ENCODE peak calls at places on chromosomes 12 and 14, in six cellular contexts. One of them, this sample, is unnamed.

GRCh38 chr14:104724981-104725771 is 1.1 kb downstream of the ADSS1 start:
- DNase-seq in astrocyte of the cerebellum: no peak
- DNase-seq in heart left ventricle: peak
- DNase-seq in tibial artery: peak
- DNase-seq in mammary epithelial cell: no peak
- DNase-seq in dorsolateral prefrontal cortex: no peak
- DNase-seq in this sample: no peak

GRCh38 chr14:91417983-91418386 is 365 bp upstream of the CCDC88C start:
- DNase-seq in astrocyte of the cerebellum: no peak
- DNase-seq in heart left ventricle: no peak
- DNase-seq in tibial artery: no peak
- DNase-seq in mammary epithelial cell: no peak
- DNase-seq in dorsolateral prefrontal cortex: peak
- DNase-seq in this sample: no peak

GRCh38 chr12:14873440-14874185 is 12.0 kb downstream of the MGP start:
- DNase-seq in astrocyte of the cerebellum: no peak
- DNase-seq in heart left ventricle: no peak
- DNase-seq in tibial artery: no peak
- DNase-seq in mammary epithelial cell: no peak
- DNase-seq in dorsolateral prefrontal cortex: no peak
- DNase-seq in this sample: no peak

GRCh38 chr14:45073480-45073879 is 10.4 kb upstream of the PRPF39 start:
- DNase-seq in astrocyte of the cerebellum: no peak
- DNase-seq in heart left ventricle: no peak
- DNase-seq in tibial artery: no peak
- DNase-seq in mammary epithelial cell: no peak
- DNase-seq in dorsolateral prefrontal cortex: no peak
- DNase-seq in this sample: no peak

GRCh38 chr12:85299058-85299457 is 19.0 kb downstream of the ALX1 start:
- DNase-seq in astrocyte of the cerebellum: no peak
- DNase-seq in heart left ventricle: no peak
- DNase-seq in tibial artery: no peak
- DNase-seq in mammary epithelial cell: no peak
- DNase-seq in dorsolateral prefrontal cortex: no peak
- DNase-seq in this sample: no peak

GRCh38 chr14:31781578-31781977 is 220.4 kb downstream of the NUBPL start:
- DNase-seq in astrocyte of the cerebellum: no peak
- DNase-seq in heart left ventricle: no peak
- DNase-seq in tibial artery: no peak
- DNase-seq in mammary epithelial cell: peak
- DNase-seq in dorsolateral prefrontal cortex: no peak
- DNase-seq in this sample: no peak

GRCh38 chr14:64971890-64972785 is at the start of gene RAB15:
- DNase-seq in astrocyte of the cerebellum: no peak
- DNase-seq in heart left ventricle: peak
- DNase-seq in tibial artery: no peak
- DNase-seq in mammary epithelial cell: peak
- DNase-seq in dorsolateral prefrontal cortex: peak
- DNase-seq in this sample: no peak

GRCh38 chr12:64029013-64029857 is 184.7 kb downstream of the SRGAP1 start:
- DNase-seq in astrocyte of the cerebellum: no peak
- DNase-seq in heart left ventricle: no peak
- DNase-seq in tibial artery: no peak
- DNase-seq in mammary epithelial cell: no peak
- DNase-seq in dorsolateral prefrontal cortex: no peak
- DNase-seq in this sample: no peak

GRCh38 chr12:115914122-115914521 is 363.4 kb downstream of the MED13L start:
- DNase-seq in astrocyte of the cerebellum: no peak
- DNase-seq in heart left ventricle: no peak
- DNase-seq in tibial artery: no peak
- DNase-seq in mammary epithelial cell: no peak
- DNase-seq in dorsolateral prefrontal cortex: no peak
- DNase-seq in this sample: no peak

GRCh38 chr12:118704517-118704916 is 276.8 kb upstream of the SRRM4 start:
- DNase-seq in astrocyte of the cerebellum: no peak
- DNase-seq in heart left ventricle: no peak
- DNase-seq in tibial artery: no peak
- DNase-seq in mammary epithelial cell: no peak
- DNase-seq in dorsolateral prefrontal cortex: no peak
- DNase-seq in this sample: no peak

GRCh38 chr12:57803317-57803893 is 15.1 kb downstream of the AVIL start:
- DNase-seq in astrocyte of the cerebellum: peak
- DNase-seq in heart left ventricle: peak
- DNase-seq in tibial artery: no peak
- DNase-seq in mammary epithelial cell: peak
- DNase-seq in dorsolateral prefrontal cortex: peak
- DNase-seq in this sample: no peak

GRCh38 chr12:76999157-76999556 is 66.2 kb downstream of the E2F7 start:
- DNase-seq in astrocyte of the cerebellum: no peak
- DNase-seq in heart left ventricle: no peak
- DNase-seq in tibial artery: no peak
- DNase-seq in mammary epithelial cell: no peak
- DNase-seq in dorsolateral prefrontal cortex: no peak
- DNase-seq in this sample: no peak

GRCh38 chr12:95802482-95803264 is 12.1 kb upstream of the NTN4 start:
- DNase-seq in astrocyte of the cerebellum: peak
- DNase-seq in heart left ventricle: no peak
- DNase-seq in tibial artery: no peak
- DNase-seq in mammary epithelial cell: peak
- DNase-seq in dorsolateral prefrontal cortex: no peak
- DNase-seq in this sample: peak

GRCh38 chr12:76085159-76085868 is 829 bp upstream of the NAP1L1 start:
- DNase-seq in astrocyte of the cerebellum: no peak
- DNase-seq in heart left ventricle: no peak
- DNase-seq in tibial artery: no peak
- DNase-seq in mammary epithelial cell: peak
- DNase-seq in dorsolateral prefrontal cortex: no peak
- DNase-seq in this sample: no peak

GRCh38 chr12:108921946-108922345 is 42.1 kb downstream of the DAO start:
- DNase-seq in astrocyte of the cerebellum: no peak
- DNase-seq in heart left ventricle: no peak
- DNase-seq in tibial artery: no peak
- DNase-seq in mammary epithelial cell: no peak
- DNase-seq in dorsolateral prefrontal cortex: no peak
- DNase-seq in this sample: no peak

GRCh38 chr14:54174437-54174836 is 217.8 kb upstream of the BMP4 start:
- DNase-seq in astrocyte of the cerebellum: no peak
- DNase-seq in heart left ventricle: no peak
- DNase-seq in tibial artery: no peak
- DNase-seq in mammary epithelial cell: no peak
- DNase-seq in dorsolateral prefrontal cortex: no peak
- DNase-seq in this sample: no peak

GRCh38 chr12:111361717-111362576 is 6.9 kb downstream of the PHETA1 start:
- DNase-seq in astrocyte of the cerebellum: no peak
- DNase-seq in heart left ventricle: peak
- DNase-seq in tibial artery: no peak
- DNase-seq in mammary epithelial cell: no peak
- DNase-seq in dorsolateral prefrontal cortex: no peak
- DNase-seq in this sample: no peak

GRCh38 chr12:62692884-62693283 is 226.3 kb downstream of the MON2 start:
- DNase-seq in astrocyte of the cerebellum: peak
- DNase-seq in heart left ventricle: no peak
- DNase-seq in tibial artery: no peak
- DNase-seq in mammary epithelial cell: peak
- DNase-seq in dorsolateral prefrontal cortex: no peak
- DNase-seq in this sample: peak

GRCh38 chr12:127445583-127445982 is 821.4 kb upstream of the TMEM132C start:
- DNase-seq in astrocyte of the cerebellum: no peak
- DNase-seq in heart left ventricle: no peak
- DNase-seq in tibial artery: no peak
- DNase-seq in mammary epithelial cell: no peak
- DNase-seq in dorsolateral prefrontal cortex: no peak
- DNase-seq in this sample: no peak

GRCh38 chr14:105148604-105149145 is 19.9 kb downstream of the JAG2 start:
- DNase-seq in astrocyte of the cerebellum: no peak
- DNase-seq in heart left ventricle: no peak
- DNase-seq in tibial artery: no peak
- DNase-seq in mammary epithelial cell: no peak
- DNase-seq in dorsolateral prefrontal cortex: no peak
- DNase-seq in this sample: no peak

DNA sequence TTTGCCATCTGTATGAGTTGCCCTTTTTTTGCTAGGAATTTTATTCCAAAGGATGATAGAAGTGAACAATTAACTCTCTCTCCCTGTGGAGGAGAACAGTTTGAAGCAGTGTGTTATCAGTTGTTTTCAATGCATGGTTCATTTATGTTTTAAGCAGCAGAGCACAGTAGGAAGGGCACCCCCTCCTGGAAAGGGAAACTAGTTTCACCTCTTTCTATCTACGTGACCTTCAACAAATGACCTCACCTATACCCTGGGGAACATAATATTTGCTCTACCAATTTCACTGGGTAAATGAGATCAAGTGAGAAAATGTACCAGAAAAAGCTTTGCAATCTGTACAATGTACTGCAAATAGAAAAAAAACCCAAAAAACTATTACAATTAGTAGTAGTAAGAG is 5.4 kb upstream of the DCP1B start:
- DNase-seq in astrocyte of the cerebellum: no peak
- DNase-seq in heart left ventricle: no peak
- DNase-seq in tibial artery: no peak
- DNase-seq in mammary epithelial cell: no peak
- DNase-seq in dorsolateral prefrontal cortex: no peak
- DNase-seq in this sample: no peak
- TF ChIP-seq CTCF in astrocyte of the cerebellum: no peak
- TF ChIP-seq CTCF in heart left ventricle: no peak
- TF ChIP-seq CTCF in tibial artery: no peak
- TF ChIP-seq CTCF in mammary epithelial cell: no peak
- TF ChIP-seq CTCF in dorsolateral prefrontal cortex: no peak
- TF ChIP-seq CTCF in this sample: peak

GRCh38 chr12:39145175-39145999 is 240.0 kb upstream of the CPNE8 start:
- DNase-seq in astrocyte of the cerebellum: peak
- DNase-seq in heart left ventricle: peak
- DNase-seq in tibial artery: no peak
- DNase-seq in mammary epithelial cell: peak
- DNase-seq in dorsolateral prefrontal cortex: peak
- DNase-seq in this sample: no peak
- H3K4me3 ChIP-seq in astrocyte of the cerebellum: peak
- H3K4me3 ChIP-seq in heart left ventricle: peak
- H3K4me3 ChIP-seq in tibial artery: peak
- H3K4me3 ChIP-seq in mammary epithelial cell: peak
- H3K4me3 ChIP-seq in dorsolateral prefrontal cortex: peak
- H3K4me3 ChIP-seq in this sample: peak

GRCh38 chr12:3882896-3883564 is 9.8 kb upstream of the PARP11 start:
- DNase-seq in astrocyte of the cerebellum: no peak
- DNase-seq in heart left ventricle: no peak
- DNase-seq in tibial artery: no peak
- DNase-seq in mammary epithelial cell: peak
- DNase-seq in dorsolateral prefrontal cortex: no peak
- DNase-seq in this sample: no peak
- TF ChIP-seq CTCF in astrocyte of the cerebellum: peak
- TF ChIP-seq CTCF in heart left ventricle: no peak
- TF ChIP-seq CTCF in tibial artery: no peak
- TF ChIP-seq CTCF in mammary epithelial cell: peak
- TF ChIP-seq CTCF in dorsolateral prefrontal cortex: no peak
- TF ChIP-seq CTCF in this sample: peak

GRCh38 chr14:97459180-97459579 is 662.0 kb downstream of the VRK1 start:
- DNase-seq in astrocyte of the cerebellum: no peak
- DNase-seq in heart left ventricle: no peak
- DNase-seq in tibial artery: no peak
- DNase-seq in mammary epithelial cell: no peak
- DNase-seq in dorsolateral prefrontal cortex: no peak
- DNase-seq in this sample: no peak
- H3K4me3 ChIP-seq in astrocyte of the cerebellum: no peak
- H3K4me3 ChIP-seq in heart left ventricle: peak
- H3K4me3 ChIP-seq in tibial artery: peak
- H3K4me3 ChIP-seq in mammary epithelial cell: no peak
- H3K4me3 ChIP-seq in dorsolateral prefrontal cortex: no peak
- H3K4me3 ChIP-seq in this sample: no peak

GRCh38 chr12:53173085-53173715 is 7.3 kb upstream of the ZNF740 start:
- DNase-seq in astrocyte of the cerebellum: no peak
- DNase-seq in heart left ventricle: no peak
- DNase-seq in tibial artery: no peak
- DNase-seq in mammary epithelial cell: no peak
- DNase-seq in dorsolateral prefrontal cortex: no peak
- DNase-seq in this sample: no peak

GRCh38 chr12:53172352-53172751 is 8.2 kb upstream of the ZNF740 start:
- DNase-seq in astrocyte of the cerebellum: no peak
- DNase-seq in heart left ventricle: no peak
- DNase-seq in tibial artery: no peak
- DNase-seq in mammary epithelial cell: no peak
- DNase-seq in dorsolateral prefrontal cortex: no peak
- DNase-seq in this sample: no peak

GRCh38 chr12:53171725-53172329 is 8.7 kb upstream of the ZNF740 start:
- DNase-seq in astrocyte of the cerebellum: no peak
- DNase-seq in heart left ventricle: no peak
- DNase-seq in tibial artery: no peak
- DNase-seq in mammary epithelial cell: no peak
- DNase-seq in dorsolateral prefrontal cortex: no peak
- DNase-seq in this sample: no peak

GRCh38 chr12:53176750-53177149 is 3.8 kb upstream of the ZNF740 start:
- DNase-seq in astrocyte of the cerebellum: no peak
- DNase-seq in heart left ventricle: no peak
- DNase-seq in tibial artery: no peak
- DNase-seq in mammary epithelial cell: no peak
- DNase-seq in dorsolateral prefrontal cortex: no peak
- DNase-seq in this sample: no peak

DNA sequence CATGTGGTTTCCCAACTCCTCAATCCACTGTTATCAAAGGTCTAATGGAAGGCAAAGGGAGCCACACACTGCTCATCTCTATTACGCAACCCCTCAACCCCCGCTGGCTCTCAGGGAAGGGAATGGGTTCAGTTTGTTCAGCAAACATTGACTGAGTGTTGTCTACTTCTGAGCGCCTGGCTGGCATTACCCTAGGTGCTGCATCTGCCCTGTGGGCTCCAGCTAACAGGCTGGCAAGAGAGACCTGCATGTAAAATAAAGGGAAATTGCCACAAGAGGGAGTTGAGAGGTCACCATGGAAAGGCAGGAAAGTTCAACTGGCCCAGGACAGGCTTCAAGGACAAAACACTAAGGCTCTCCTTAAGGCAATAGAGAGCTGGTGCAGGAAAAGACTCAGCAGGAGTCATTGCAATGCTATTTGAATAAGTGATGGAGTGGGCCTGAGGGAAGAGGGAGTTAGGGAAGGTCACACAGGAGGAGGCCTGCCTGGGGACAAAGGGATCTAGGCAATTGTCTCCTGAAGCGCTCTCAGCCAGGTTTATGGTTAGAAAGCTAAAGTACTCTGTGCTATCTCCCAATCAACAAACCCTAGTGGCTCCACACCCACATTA is 5.5 kb upstream of the ZNF740 start:
- DNase-seq in astrocyte of the cerebellum: no peak
- DNase-seq in heart left ventricle: no peak
- DNase-seq in tibial artery: no peak
- DNase-seq in mammary epithelial cell: no peak
- DNase-seq in dorsolateral prefrontal cortex: no peak
- DNase-seq in this sample: no peak
- TF ChIP-seq CTCF in astrocyte of the cerebellum: peak
- TF ChIP-seq CTCF in heart left ventricle: no peak
- TF ChIP-seq CTCF in tibial artery: no peak
- TF ChIP-seq CTCF in mammary epithelial cell: peak
- TF ChIP-seq CTCF in dorsolateral prefrontal cortex: no peak
- TF ChIP-seq CTCF in this sample: peak

This sample was measured in epithelial cell of proximal tubule.